ENCODE peak calls at places on chromosomes 7 and 10, in six cellular contexts. B is GM12878, Q is HepG2, F is SK-N-SH, P is HCT116, A is K562. N is an unnamed sample.

GRCh38 chr10:35415505-35415904 is 79.2 kb downstream of the CCNY start:
- DNase-seq in B (no peak), Q (no peak), F (no peak), P (no peak), A (no peak), N (no peak)

GRCh38 chr10:12041766-12042408 is 722 bp downstream of the UPF2 start:
- DNase-seq in B (no peak), Q (peak; percentile 33), F (no peak), P (no peak), A (no peak), N (peak; percentile 49)

GRCh38 chr7:18126274-18126673 is 98.6 kb upstream of the PRPS1L1 start:
- DNase-seq in B (no peak), Q (no peak), F (no peak), P (no peak), A (no peak), N (no peak)

GRCh38 chr10:51838506-51838905 is 139.1 kb upstream of the CSTF2T start:
- DNase-seq in B (no peak), Q (no peak), F (no peak), P (no peak), A (no peak), N (no peak)

GRCh38 chr10:91247360-91248111 is 27.1 kb downstream of the PCGF5 start:
- DNase-seq in B (no peak), Q (no peak), F (no peak), P (no peak), A (peak; percentile 8), N (no peak)

GRCh38 chr10:128367807-128368206 is 241.6 kb upstream of the MKI67 start:
- DNase-seq in B (no peak), Q (no peak), F (no peak), P (no peak), A (no peak), N (no peak)

GRCh38 chr10:114566064-114566463 is 92.0 kb downstream of the ABLIM1 start:
- DNase-seq in B (no peak), Q (no peak), F (no peak), P (no peak), A (no peak), N (no peak)

GRCh38 chr7:45177801-45178200 is 20.2 kb downstream of the RAMP3 start:
- DNase-seq in B (no peak), Q (no peak), F (no peak), P (no peak), A (no peak), N (no peak)

GRCh38 chr7:75989726-75990388 is 4.5 kb downstream of the TMEM120A start:
- DNase-seq in B (no peak), Q (peak; percentile 11), F (peak; percentile 68), P (no peak), A (no peak), N (peak; percentile 60)

DNA sequence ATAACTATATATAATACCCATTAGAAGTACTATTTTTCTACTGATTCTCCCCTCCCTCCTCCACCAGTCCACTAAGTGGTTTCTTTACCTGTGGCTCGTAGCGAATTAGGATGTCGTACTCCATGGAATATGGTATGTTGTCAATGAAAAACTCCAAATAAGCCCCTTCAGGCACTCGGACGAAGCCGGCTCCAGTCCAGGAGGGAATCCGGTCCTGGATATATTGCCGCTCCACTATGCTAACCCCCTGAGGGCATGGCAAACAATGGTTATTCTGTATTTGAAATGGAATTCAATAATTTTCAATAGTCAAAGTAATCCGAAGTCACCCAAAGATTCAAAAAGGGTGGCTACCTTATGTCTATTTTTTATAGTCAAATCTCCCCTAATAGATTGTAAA is 40.1 kb downstream of the LAMB1 start:
- DNase-seq in B (no peak), Q (no peak), F (no peak), P (no peak), A (no peak), N (no peak)
- TF ChIP-seq JUND in B (no peak), Q (no peak), F (no peak), P (no peak), A (no peak), N (no peak)

DNA sequence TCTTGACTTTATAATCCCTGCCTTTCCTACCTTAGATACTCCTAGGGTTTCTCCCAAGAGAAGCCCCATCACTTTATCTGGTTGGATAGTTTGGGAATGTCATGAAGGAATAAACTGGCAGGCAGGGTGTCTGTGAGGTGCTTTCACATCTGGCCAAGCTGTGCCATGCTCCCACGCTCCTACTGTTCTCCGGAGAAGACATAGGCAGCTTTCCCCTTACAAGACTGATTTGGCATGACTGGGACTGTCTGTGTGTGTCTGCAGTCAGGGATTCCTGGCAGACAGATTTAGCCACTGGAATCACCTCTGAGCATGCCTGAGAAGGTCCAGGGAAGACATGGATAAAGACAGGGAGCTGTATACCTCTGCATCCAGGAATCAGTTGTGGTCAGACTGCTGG is 45.3 kb downstream of the HK1 start:
- DNase-seq in B (no peak), Q (no peak), F (no peak), P (no peak), A (no peak), N (no peak)
- TF ChIP-seq JUND in B (no peak), Q (no peak), F (no peak), P (no peak), A (no peak), N (no peak)

GRCh38 chr7:48246073-48246472 is 74.8 kb downstream of the ABCA13 start:
- DNase-seq in B (peak; percentile 8), Q (no peak), F (no peak), P (no peak), A (no peak), N (no peak)
- TF ChIP-seq JUND in B (no peak), Q (no peak), F (no peak), P (no peak), A (no peak), N (no peak)

DNA sequence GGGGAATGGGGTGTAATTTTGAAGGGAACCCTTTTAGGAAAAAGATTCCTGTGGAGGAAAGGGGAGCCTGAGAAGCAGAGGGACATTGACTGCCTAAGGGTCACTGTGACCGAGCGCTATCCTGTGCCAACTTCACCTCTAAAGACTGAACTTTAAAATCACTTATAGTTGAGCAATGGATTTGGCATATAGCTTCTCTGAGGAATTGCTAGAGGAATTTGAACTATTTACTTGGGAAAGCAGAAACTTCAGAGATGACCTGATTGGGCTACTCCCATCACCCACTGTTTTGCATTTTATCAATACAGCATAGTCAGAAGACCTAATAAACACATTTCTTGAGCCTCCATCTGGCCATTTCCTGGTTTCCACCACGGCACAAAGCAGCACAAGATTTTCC is 23.7 kb upstream of the WNT16 start:
- DNase-seq in B (no peak), Q (no peak), F (no peak), P (no peak), A (no peak), N (no peak)
- TF ChIP-seq JUND in B (no peak), Q (no peak), F (no peak), P (no peak), A (no peak), N (no peak)

GRCh38 chr10:97762056-97762455 is 9.7 kb downstream of the SFRP5 start:
- DNase-seq in B (no peak), Q (no peak), F (no peak), P (no peak), A (no peak), N (no peak)
- TF ChIP-seq JUND in B (no peak), Q (no peak), F (no peak), P (no peak), A (no peak), N (no peak)

DNA sequence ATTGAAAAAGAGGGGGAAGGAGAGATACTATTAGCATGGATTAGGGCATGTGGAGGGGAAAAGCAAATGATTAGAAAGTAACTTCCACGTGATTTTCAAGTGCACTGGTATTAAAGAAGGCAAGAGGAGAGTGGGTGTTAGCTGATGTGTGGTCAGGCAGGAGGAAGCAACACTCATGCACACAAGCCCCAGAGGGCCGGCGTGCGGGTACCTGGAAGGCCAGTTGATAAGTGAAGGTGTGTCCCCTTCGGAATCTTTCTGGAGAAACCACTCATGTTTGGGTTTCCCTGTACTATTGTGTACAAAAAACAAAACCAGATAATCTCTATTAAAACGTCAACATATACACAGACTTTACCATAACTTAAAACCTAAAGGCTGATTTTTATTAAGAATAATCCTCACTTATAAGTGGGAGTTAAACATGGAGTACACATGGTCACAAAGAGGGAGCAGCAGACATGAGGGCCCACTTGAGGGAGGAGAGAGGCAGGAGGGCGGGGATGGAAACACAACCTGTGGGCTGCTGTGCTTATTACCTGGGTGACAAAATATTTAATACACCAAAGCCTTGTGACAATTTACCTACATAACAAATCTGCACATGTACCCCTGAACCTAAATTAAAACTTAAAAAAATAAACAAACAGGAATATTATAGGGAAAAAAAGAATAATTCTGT is 98.9 kb downstream of the SVIL start:
- DNase-seq in B (no peak), Q (no peak), F (no peak), P (no peak), A (no peak), N (no peak)
- TF ChIP-seq JUND in B (no peak), Q (no peak), F (no peak), P (no peak), A (no peak), N (no peak)

N was measured in T47D.